ENCODE peak calls at places on chromosome 20, in eight cellular contexts. A, F, I, H, E, P, Q and Z are unnamed samples.

GRCh38 chr20:39897781-39898466 is 791.1 kb downstream of the MAFB start:
- DNase-seq in E (no peak), H (no peak), Q (peak; percentile 33), I (no peak), A (no peak), P (no peak), F (peak; percentile 45), Z (no peak)

GRCh38 chr20:23179766-23180403 is 93.8 kb upstream of the CD93 start:
- DNase-seq in Q (peak; percentile 61), F (peak; percentile 58), H (no peak), A (no peak), P (no peak), I (no peak), E (no peak), Z (no peak)

GRCh38 chr20:46900826-46901225 is 6.2 kb downstream of the EYA2 start:
- DNase-seq in E (no peak), I (no peak), Q (no peak), F (no peak), P (no peak), H (no peak), A (no peak), Z (no peak)

GRCh38 chr20:371755-372542 is 8.6 kb upstream of the TRIB3 start:
- DNase-seq in P (no peak), H (peak; percentile 98), E (peak; percentile 52), Q (peak; percentile 97), I (no peak), A (peak; percentile 93), F (peak; percentile 79), Z (no peak)

GRCh38 chr20:7702141-7702540 is 238.1 kb downstream of the HAO1 start:
- DNase-seq in A (no peak), E (no peak), F (no peak), P (no peak), I (no peak), Q (peak; percentile 33), H (no peak), Z (no peak)

GRCh38 chr20:15708984-15709598 is 864.2 kb downstream of the KIF16B start:
- DNase-seq in H (peak; percentile 67), P (no peak), I (no peak), Q (peak; percentile 30), E (peak; percentile 24), F (peak; percentile 21), A (peak; percentile 66), Z (no peak)

GRCh38 chr20:61099786-61100185 is 152.3 kb upstream of the CDH4 start:
- DNase-seq in I (no peak), A (no peak), E (no peak), P (no peak), Q (no peak), H (no peak), F (no peak), Z (no peak)

GRCh38 chr20:11895832-11896484 is 21.7 kb upstream of the BTBD3 start:
- DNase-seq in F (peak; percentile 20), H (no peak), P (no peak), A (no peak), E (no peak), I (no peak), Q (peak; percentile 18), Z (no peak)

GRCh38 chr20:59616306-59616705 is 12.0 kb downstream of the PHACTR3 start:
- DNase-seq in Q (no peak), H (no peak), P (no peak), I (no peak), E (no peak), A (no peak), F (no peak), Z (no peak)

GRCh38 chr20:55586626-55587025 is 418.7 kb downstream of the CBLN4 start:
- DNase-seq in I (no peak), F (no peak), Q (no peak), E (no peak), H (no peak), P (no peak), A (no peak), Z (no peak)

GRCh38 chr20:24912397-24913075 is 36.5 kb upstream of the CST7 start:
- DNase-seq in H (no peak), A (no peak), Q (no peak), I (no peak), P (no peak), F (no peak), E (peak; percentile 2), Z (no peak)

GRCh38 chr20:6588296-6588695 is 179.2 kb upstream of the BMP2 start:
- DNase-seq in A (no peak), I (no peak), Q (peak; percentile 50), H (peak; percentile 79), E (no peak), P (no peak), F (peak; percentile 40), Z (no peak)

GRCh38 chr20:19713851-19714716 is 44.0 kb upstream of the RIN2 start:
- DNase-seq in Q (no peak), F (no peak), H (no peak), P (no peak), I (no peak), E (no peak), A (no peak), Z (no peak)

GRCh38 chr20:57205625-57206219 is 60.7 kb downstream of the BMP7 start:
- DNase-seq in F (peak; percentile 87), H (peak; percentile 95), Q (peak; percentile 1), I (no peak), E (peak; percentile 19), A (no peak), P (no peak), Z (peak; percentile 22)

GRCh38 chr20:47357296-47358051 is 975 bp upstream of the ZMYND8 start:
- DNase-seq in A (peak; percentile 95), E (peak; percentile 66), H (peak; percentile 96), Q (peak; percentile 88), F (peak; percentile 92), P (peak; percentile 33), I (peak; percentile 84), Z (no peak)

GRCh38 chr20:62733250-62733842 is 24.7 kb downstream of the NTSR1 start:
- DNase-seq in H (no peak), A (no peak), I (no peak), F (no peak), Q (no peak), E (no peak), P (no peak), Z (no peak)

GRCh38 chr20:32289661-32290431 is 12.4 kb downstream of the KIF3B start:
- DNase-seq in I (no peak), F (no peak), E (no peak), Q (no peak), H (no peak), P (no peak), A (no peak), Z (peak; percentile 25)

GRCh38 chr20:13223731-13224130 is 2.7 kb downstream of the ISM1 start:
- DNase-seq in F (no peak), Q (no peak), A (no peak), I (no peak), P (no peak), E (no peak), H (no peak), Z (no peak)

GRCh38 chr20:13221673-13222318 is 722 bp downstream of the ISM1 start:
- DNase-seq in A (peak; percentile 80), F (peak; percentile 50), I (no peak), E (no peak), Q (peak; percentile 62), P (no peak), H (peak; percentile 67), Z (no peak)

GRCh38 chr20:13220857-13221297 is at the start of gene ISM1:
- DNase-seq in H (no peak), P (no peak), E (no peak), I (no peak), Q (peak; percentile 5), F (no peak), A (peak; percentile 66), Z (no peak)

GRCh38 chr20:13221313-13221672 is 219 bp downstream of the ISM1 start:
- DNase-seq in E (no peak), Q (no peak), P (no peak), F (no peak), A (no peak), I (no peak), H (no peak), Z (no peak)

DNA sequence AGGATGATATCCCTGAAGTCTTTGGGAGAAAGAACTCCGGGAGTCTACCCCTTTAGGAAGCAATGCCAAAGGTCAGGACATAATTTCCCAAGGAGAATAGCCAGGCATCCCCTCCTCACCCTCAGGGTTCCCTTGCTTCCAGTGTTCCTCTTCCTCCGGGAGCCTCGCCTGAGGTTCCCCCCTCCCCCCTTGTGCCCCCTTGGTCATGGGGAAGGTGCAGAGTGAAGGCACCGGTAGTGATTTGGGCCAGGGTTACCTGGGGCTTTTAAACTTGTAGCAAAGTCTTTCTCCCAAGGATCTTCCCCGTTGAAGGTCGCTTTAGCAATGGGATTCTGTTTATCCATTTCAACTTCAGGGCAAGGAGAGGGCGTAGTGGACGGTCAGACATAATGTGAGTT is 1.2 kb downstream of the ISM1 start:
- DNase-seq in Q (no peak), I (no peak), P (no peak), E (no peak), F (no peak), A (no peak), H (no peak), Z (no peak)
- H3K4me3 ChIP-seq in Q (no peak overlapping the region), I (no peak overlapping the region), P (peak overlapping the region; percentile 68), E (peak overlapping the region; percentile 43), F (no peak overlapping the region), A (peak overlapping the region; percentile 53), H (peak overlapping the region; percentile 64), Z (peak overlapping the region; percentile 62)

GRCh38 chr20:1537731-1538058 is 19.8 kb downstream of the SIRPD start:
- DNase-seq in P (no peak), E (peak; percentile 28), Q (no peak), F (no peak), A (peak; percentile 72), I (no peak), H (no peak), Z (no peak)

GRCh38 chr20:1528811-1529210 is 28.7 kb downstream of the SIRPD start:
- DNase-seq in A (no peak), I (no peak), P (no peak), F (peak; percentile 36), E (no peak), H (peak; percentile 89), Q (peak; percentile 41), Z (no peak)

GRCh38 chr20:1536893-1537730 is 20.4 kb downstream of the SIRPD start:
- DNase-seq in F (no peak), P (no peak), Q (no peak), H (no peak), A (no peak), I (no peak), E (no peak), Z (no peak)

GRCh38 chr20:1535420-1536175 is 21.9 kb downstream of the SIRPD start:
- DNase-seq in Q (no peak), E (no peak), A (peak; percentile 68), P (no peak), I (no peak), H (no peak), F (no peak), Z (no peak)

GRCh38 chr20:1533059-1533458 is 24.4 kb downstream of the SIRPD start:
- DNase-seq in Q (no peak), I (no peak), H (peak; percentile 4), P (no peak), E (no peak), A (no peak), F (peak; percentile 12), Z (no peak)
- TF ChIP-seq CTCF in Q (no peak), I (no peak), H (peak; percentile 15), P (no peak), E (no peak), A (no peak), F (no peak), Z (peak; percentile 40)

GRCh38 chr20:63734946-63735858 is 1.3 kb upstream of the LIME1 start:
- DNase-seq in H (no peak), A (no peak), Q (no peak), F (no peak), P (no peak), I (no peak), E (no peak), Z (no peak)
- H3K4me3 ChIP-seq in H (no peak overlapping the region), A (no peak overlapping the region), Q (no peak overlapping the region), F (no peak overlapping the region), P (no peak overlapping the region), I (no peak overlapping the region), E (no peak overlapping the region), Z (no peak overlapping the region)

GRCh38 chr20:35002426-35003210 is 47.0 kb downstream of the MYH7B start:
- DNase-seq in Q (no peak), A (no peak), H (no peak), P (no peak), F (no peak), I (no peak), E (no peak), Z (no peak)
- TF ChIP-seq CTCF in Q (no peak), A (no peak), H (no peak), P (no peak), F (no peak), I (no peak), E (no peak), Z (no peak)